ENCODE peak calls at places on chromosomes 3 and 15, in five cellular contexts. R is RWPE1, E is heart right ventricle, A is GM23338, U is testis. G is an unnamed sample.

GRCh38 chr15:51780636-51781035 is 29.2 kb downstream of the TMOD2 start:
- DNase-seq in R (peak), E (no peak), A (no peak), U (no peak), G (no peak)

GRCh38 chr15:48413304-48413703 is 82.1 kb downstream of the DUT start:
- DNase-seq in R (no peak), E (no peak), A (no peak), U (no peak), G (no peak)

GRCh38 chr15:54618120-54618519 is 578.6 kb downstream of the RSL24D1 start:
- DNase-seq in R (no peak), E (no peak), A (no peak), U (no peak), G (no peak)

GRCh38 chr15:32855942-32856341 is 138.1 kb downstream of the GREM1 start:
- DNase-seq in R (peak), E (peak), A (peak), U (no peak), G (no peak)

GRCh38 chr15:81608309-81608829 is 234.4 kb upstream of the TMC3 start:
- DNase-seq in R (no peak), E (no peak), A (no peak), U (no peak), G (no peak)

GRCh38 chr3:15256861-15257341 is 50.9 kb downstream of the CAPN7 start:
- DNase-seq in R (no peak), E (no peak), A (no peak), U (no peak), G (peak)

GRCh38 chr3:116112686-116113085 is 332.6 kb downstream of the LSAMP start:
- DNase-seq in R (no peak), E (no peak), A (no peak), U (no peak), G (no peak)

GRCh38 chr3:37372669-37373068 is 198.3 kb upstream of the LRRFIP2 start:
- DNase-seq in R (no peak), E (no peak), A (no peak), U (no peak), G (no peak)

GRCh38 chr3:184562875-184563568 is 1.4 kb downstream of the EPHB3 start:
- DNase-seq in R (no peak), E (no peak), A (no peak), U (peak), G (peak)

GRCh38 chr15:58462973-58463663 is 31.3 kb downstream of the LIPC start:
- DNase-seq in R (no peak), E (no peak), A (no peak), U (no peak), G (no peak)

GRCh38 chr3:38582316-38582715 is 67.2 kb downstream of the SCN5A start:
- DNase-seq in R (no peak), E (no peak), A (no peak), U (no peak), G (no peak)

GRCh38 chr15:74793135-74794028 is 11.5 kb downstream of the CSK start:
- DNase-seq in R (no peak), E (no peak), A (peak), U (no peak), G (peak)

DNA sequence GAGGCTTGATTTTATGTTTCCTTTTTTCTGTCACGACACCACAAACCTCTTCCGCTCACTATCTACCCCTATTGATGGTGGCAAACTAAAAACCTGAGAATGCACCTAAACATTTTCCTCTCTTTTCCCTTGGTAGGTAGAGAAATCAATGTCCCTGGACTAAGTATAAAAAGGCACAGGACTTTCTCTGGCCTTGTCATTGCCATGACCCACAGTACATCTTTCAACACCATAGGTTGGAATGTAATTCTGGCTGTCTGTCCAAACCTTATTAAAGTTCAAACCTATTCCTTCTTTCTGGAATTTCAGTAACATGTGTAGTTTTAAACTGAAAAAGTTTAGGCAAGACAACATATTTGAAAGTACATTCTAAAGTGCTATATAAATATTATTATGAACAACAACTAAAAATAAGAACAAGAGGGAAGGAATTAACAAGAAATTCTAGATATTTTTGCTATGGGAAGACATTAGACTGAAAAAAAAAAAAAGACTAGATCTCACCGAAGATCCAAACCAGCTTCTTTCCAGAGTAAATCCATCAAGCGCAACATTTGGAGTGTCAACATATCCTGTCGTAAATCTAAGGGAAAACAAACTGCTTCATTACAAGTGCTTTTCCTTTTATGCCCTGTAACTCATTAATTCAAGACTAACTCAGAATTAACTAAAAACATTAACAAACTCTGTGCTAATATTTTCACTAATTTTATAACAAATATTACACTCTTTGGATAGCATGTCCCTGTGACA is 73.1 kb downstream of the FAIM start:
- DNase-seq in R (no peak), E (no peak), A (no peak), U (no peak), G (no peak)
- H3K27ac ChIP-seq in R (no peak), E (no peak), A (no peak), U (no peak), G (no peak)

DNA sequence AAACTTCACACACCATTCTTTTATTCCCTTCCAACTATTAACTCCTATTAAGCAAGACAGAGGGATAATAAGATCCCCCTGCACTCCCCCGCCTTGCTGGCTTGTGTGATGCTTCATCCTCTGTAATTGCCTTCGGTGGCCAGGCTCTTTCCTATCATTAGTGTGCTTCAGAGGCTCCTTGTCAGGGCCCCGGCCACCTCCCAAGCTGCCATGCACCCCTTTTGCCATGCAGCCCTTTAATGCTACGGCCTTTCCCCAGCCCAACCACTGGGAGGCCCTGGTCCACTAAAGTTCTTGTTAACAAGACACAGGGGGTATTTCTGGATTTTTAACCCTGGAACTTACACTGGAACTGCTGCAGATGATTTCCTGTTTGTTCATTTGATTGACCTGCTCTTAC is 175.9 kb upstream of the TOPAZ1 start:
- DNase-seq in R (no peak), E (no peak), A (peak), U (no peak), G (no peak)
- TF ChIP-seq CTCF in R (no peak), E (no peak), A (peak), U (no peak), G (no peak)

GRCh38 chr3:137845666-137846065 is 81.6 kb downstream of the SOX14 start:
- DNase-seq in R (no peak), E (no peak), A (no peak), U (no peak), G (no peak)

DNA sequence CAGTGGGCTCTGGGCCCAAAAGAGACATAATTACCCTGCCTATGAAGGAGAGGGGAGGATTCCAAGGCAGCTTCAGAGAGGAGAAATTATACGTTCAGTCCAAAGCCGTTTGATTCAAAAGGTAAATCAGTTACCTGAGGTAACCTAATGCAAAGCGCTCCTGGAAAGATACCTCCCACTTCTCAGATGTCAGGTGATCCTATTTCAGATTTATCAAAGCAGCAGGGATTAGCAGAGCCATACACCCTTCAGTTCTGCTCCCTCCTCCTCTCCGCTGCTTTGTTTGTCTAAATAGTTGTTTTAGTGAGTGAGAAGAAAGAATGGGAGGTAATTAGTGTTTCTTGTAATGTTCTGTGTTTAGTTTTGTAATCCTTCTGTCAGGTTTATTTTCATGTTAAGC is 81.0 kb downstream of the SOX14 start:
- DNase-seq in R (no peak), E (no peak), A (peak), U (no peak), G (no peak)
- H3K27ac ChIP-seq in R (no peak), E (no peak), A (no peak), U (no peak), G (no peak)

GRCh38 chr3:188061133-188061532 is 92.8 kb upstream of the LPP start:
- DNase-seq in R (peak), E (no peak), A (peak), U (no peak), G (no peak)
- TF ChIP-seq CTCF in R (no peak), E (no peak), A (no peak), U (no peak), G (no peak)

GRCh38 chr15:89118481-89118989 is 30.3 kb downstream of the ABHD2 start:
- DNase-seq in R (no peak), E (no peak), A (no peak), U (no peak), G (no peak)

GRCh38 chr15:89115547-89115946 is 27.3 kb downstream of the ABHD2 start:
- DNase-seq in R (no peak), E (no peak), A (peak), U (no peak), G (peak)

GRCh38 chr15:89119489-89120478 is 31.5 kb downstream of the ABHD2 start:
- DNase-seq in R (peak), E (no peak), A (no peak), U (no peak), G (no peak)

GRCh38 chr15:89116404-89116803 is 28.1 kb downstream of the ABHD2 start:
- DNase-seq in R (no peak), E (peak), A (no peak), U (no peak), G (no peak)

GRCh38 chr15:89117790-89118189 is 29.5 kb downstream of the ABHD2 start:
- DNase-seq in R (no peak), E (no peak), A (no peak), U (no peak), G (no peak)
- H3K27ac ChIP-seq in R (no peak), E (peak), A (no peak), U (no peak), G (peak)

DNA sequence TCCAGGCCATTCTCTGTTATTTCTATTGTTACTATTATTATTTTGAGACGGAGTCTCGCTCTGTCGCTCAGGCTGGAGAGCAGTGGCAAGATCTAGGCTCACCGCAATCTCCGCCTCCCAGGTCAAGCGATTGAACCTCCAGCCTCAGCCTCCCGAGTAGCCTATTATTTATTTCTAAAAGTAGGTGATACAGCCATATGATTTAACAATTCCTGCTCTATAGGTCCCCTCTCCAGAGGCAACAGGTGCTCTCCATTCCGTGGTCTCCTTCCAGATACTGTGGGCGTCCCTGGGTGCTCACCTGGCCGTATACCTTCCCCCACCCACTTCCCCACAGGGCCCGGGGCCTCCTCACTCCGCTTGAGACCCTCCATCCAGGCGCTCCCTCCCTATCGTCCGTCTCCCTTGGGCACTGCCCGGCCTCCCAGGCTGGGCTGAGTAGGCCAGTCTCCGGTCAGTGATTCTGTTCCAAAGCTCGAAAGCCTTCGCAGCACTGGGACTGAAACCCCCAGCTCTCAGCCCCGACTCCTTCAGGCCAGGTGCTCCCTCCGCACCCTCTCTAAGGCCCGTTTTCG is 708 bp upstream of the PTPN23 start:
- DNase-seq in R (no peak), E (peak), A (no peak), U (no peak), G (no peak)
- TF ChIP-seq CTCF in R (no peak), E (no peak), A (no peak), U (no peak), G (no peak)

DNA sequence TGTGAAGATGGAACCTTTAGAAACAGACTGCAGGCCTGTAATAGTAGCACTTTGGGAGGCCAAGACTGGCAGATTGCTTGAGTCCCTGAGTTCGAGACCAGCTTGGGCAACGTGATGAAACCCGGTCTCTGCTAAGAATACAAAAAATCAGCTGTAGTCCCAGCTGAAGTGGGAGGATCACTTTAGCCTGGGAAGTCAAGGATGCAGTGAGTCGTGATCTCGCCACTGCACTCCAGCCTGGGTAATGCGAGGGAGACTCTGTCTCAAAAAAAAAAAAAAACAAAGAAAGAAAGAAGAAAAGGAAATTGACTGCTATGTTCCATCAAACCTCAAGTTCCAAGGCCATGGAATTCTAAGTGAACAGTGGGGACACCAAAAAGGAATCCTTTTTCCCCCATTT is 2.2 kb downstream of the EOGT start:
- DNase-seq in R (no peak), E (no peak), A (no peak), U (no peak), G (no peak)
- H3K27ac ChIP-seq in R (no peak), E (no peak), A (no peak), U (no peak), G (peak)